ENCODE peak calls at places on chromosomes 16 and 17, in six cellular contexts. B, L, E, X, A and F are unnamed samples.

GRCh38 chr16:1427473-1428461 is 3.1 kb upstream of the PERCC1 start:
- DNase-seq in X (no peak), B (no peak), E (no peak), A (no peak), L (no peak), F (no peak)

GRCh38 chr16:2177561-2177960 is 18.8 kb downstream of the CASKIN1 start:
- DNase-seq in E (no peak), B (no peak), L (no peak), A (no peak), X (no peak), F (no peak)

GRCh38 chr17:68455756-68456528 is 1.4 kb downstream of the WIPI1 start:
- DNase-seq in A (no peak), E (peak), X (no peak), L (no peak), B (no peak), F (peak)

GRCh38 chr17:40564883-40565744 is at the start of gene CCR7:
- DNase-seq in E (no peak), B (no peak), A (no peak), X (no peak), L (peak), F (no peak)

GRCh38 chr16:84928679-84929420 is 82.5 kb downstream of the ZDHHC7 start:
- DNase-seq in L (no peak), B (no peak), X (no peak), A (no peak), E (peak), F (no peak)

GRCh38 chr17:51165680-51166197 is 472 bp upstream of the NME2 start:
- DNase-seq in B (no peak), X (no peak), A (no peak), E (no peak), L (no peak), F (peak)

GRCh38 chr17:9266031-9266680 is 244.8 kb downstream of the NTN1 start:
- DNase-seq in L (no peak), X (no peak), E (no peak), A (no peak), B (no peak), F (no peak)

GRCh38 chr16:76653390-76654026 is 376.3 kb downstream of the CNTNAP4 start:
- DNase-seq in E (peak), X (no peak), L (no peak), A (no peak), B (no peak), F (peak)

GRCh38 chr16:67169011-67169451 is 1.3 kb upstream of the NOL3 start:
- DNase-seq in L (no peak), B (no peak), A (no peak), X (no peak), E (no peak), F (no peak)

GRCh38 chr17:79720705-79721295 is 9.9 kb upstream of the ENPP7 start:
- DNase-seq in E (no peak), B (no peak), L (no peak), A (no peak), X (no peak), F (no peak)

GRCh38 chr17:7354262-7354781 is 634 bp upstream of the TMEM95 start:
- DNase-seq in L (no peak), B (no peak), X (no peak), A (no peak), E (peak), F (no peak)

GRCh38 chr17:63274156-63274555 is 171.9 kb downstream of the CYB561 start:
- DNase-seq in E (peak), B (no peak), L (no peak), X (no peak), A (no peak), F (no peak)

GRCh38 chr17:64920419-64921172 is 1.3 kb upstream of the LRRC37A3 start:
- DNase-seq in B (peak), X (no peak), E (peak), A (no peak), L (no peak), F (peak)

GRCh38 chr16:78906135-78906534 is 694.4 kb downstream of the MAF start:
- DNase-seq in L (no peak), E (no peak), B (no peak), X (no peak), A (no peak), F (no peak)